ENCODE peak calls at places on chromosomes 12 and 14, in nine cellular contexts. B is stomach, K is SK-N-SH, I is left lung, G is lower lobe of right lung, M is neural progenitor cell, S is HepG2, R is cardiac muscle cell, Q is transverse colon. D is an unnamed sample. For H3K9me3, the result is how much of the 10 kb centered on the place peaks cover.

GRCh38 chr14:49621114-49621881 is 699 bp downstream of the MGAT2 start:
- DNase-seq in S (no peak), R (no peak), K (peak), B (peak), I (peak), G (peak), Q (peak), M (peak), D (peak)

GRCh38 chr12:92145481-92145730 is 240 bp downstream of the BTG1 start:
- DNase-seq in I (no peak), B (no peak), Q (no peak), M (no peak), K (no peak), S (no peak), G (no peak), R (no peak), D (no peak)

GRCh38 chr12:14612250-14612649 is 44.6 kb upstream of the PLBD1 start:
- DNase-seq in Q (no peak), K (no peak), B (no peak), G (no peak), I (no peak), M (no peak), S (no peak), R (no peak), D (no peak)

GRCh38 chr12:91226951-91227350 is 44.3 kb upstream of the DCN start:
- DNase-seq in M (no peak), G (no peak), Q (no peak), K (no peak), I (no peak), B (no peak), S (no peak), R (no peak), D (no peak)

GRCh38 chr12:49959570-49960473 is 1.9 kb upstream of the AQP5 start:
- DNase-seq in S (no peak), Q (no peak), B (peak), G (peak), I (peak), R (peak), K (no peak), M (peak), D (peak)

GRCh38 chr14:46940600-46940999 is 289.0 kb upstream of the RPL10L start:
- DNase-seq in I (no peak), S (no peak), Q (no peak), G (no peak), R (no peak), M (no peak), B (no peak), K (no peak), D (no peak)

GRCh38 chr14:80388980-80389711 is 177.8 kb upstream of the DIO2 start:
- DNase-seq in Q (no peak), R (no peak), M (no peak), K (no peak), S (no peak), G (no peak), I (no peak), B (no peak), D (no peak)

GRCh38 chr12:47221256-47222023 is 141.7 kb upstream of the AMIGO2 start:
- DNase-seq in M (no peak), Q (no peak), S (peak), G (no peak), K (no peak), R (no peak), B (no peak), I (no peak), D (no peak)

GRCh38 chr12:117235261-117235660 is 45.0 kb upstream of the FBXO21 start:
- DNase-seq in R (no peak), G (no peak), I (no peak), S (no peak), K (no peak), Q (no peak), M (no peak), B (no peak), D (no peak)

GRCh38 chr12:57110189-57111045 is 745 bp downstream of the STAT6 start:
- DNase-seq in S (peak), G (peak), B (peak), R (peak), M (peak), I (peak), K (peak), Q (peak), D (peak)

GRCh38 chr14:24403294-24404013 is 4.7 kb downstream of the NYNRIN start:
- DNase-seq in I (no peak), R (no peak), K (no peak), G (no peak), Q (no peak), S (no peak), B (peak), M (no peak), D (no peak)

GRCh38 chr14:32602699-32603098 is 273.6 kb downstream of the AKAP6 start:
- DNase-seq in Q (no peak), R (no peak), S (no peak), M (no peak), K (no peak), G (no peak), I (no peak), B (no peak), D (no peak)

GRCh38 chr12:70663838-70664237 is 26.6 kb upstream of the PTPRB start:
- DNase-seq in R (no peak), M (no peak), G (no peak), Q (no peak), K (no peak), S (no peak), I (no peak), B (no peak), D (no peak)

GRCh38 chr12:51028126-51028810 is 2.1 kb upstream of the SLC11A2 start:
- DNase-seq in K (no peak), Q (peak), I (peak), S (peak), G (no peak), R (peak), B (no peak), M (peak), D (peak)

GRCh38 chr14:92635031-92635430 is 113.4 kb downstream of the LGMN start:
- DNase-seq in K (no peak), M (no peak), Q (no peak), S (no peak), B (no peak), I (no peak), R (no peak), G (no peak), D (no peak)

GRCh38 chr14:77026930-77027537 is 1.5 kb downstream of the IRF2BPL start:
- DNase-seq in I (no peak), G (peak), B (peak), M (peak), S (no peak), R (peak), K (peak), Q (no peak), D (peak)

GRCh38 chr12:94147991-94148840 is at the start of gene PLXNC1:
- DNase-seq in K (peak), Q (peak), G (peak), M (peak), S (no peak), B (peak), R (peak), I (peak), D (no peak)

GRCh38 chr12:129064201-129064881 is 211.1 kb downstream of the GLT1D1 start:
- DNase-seq in B (no peak), R (no peak), M (peak), I (no peak), Q (no peak), S (no peak), G (no peak), K (no peak), D (no peak)

GRCh38 chr12:120941846-120942405 is 36.4 kb upstream of the HNF1A start:
- DNase-seq in S (no peak), G (no peak), B (no peak), R (no peak), K (no peak), M (no peak), I (no peak), Q (no peak), D (no peak)

GRCh38 chr14:103058209-103059055 is 1.1 kb upstream of the CDC42BPB start:
- DNase-seq in G (no peak), B (no peak), Q (no peak), K (peak), I (no peak), S (no peak), M (no peak), R (peak), D (no peak)

GRCh38 chr14:103055693-103056092 is 1.7 kb downstream of the CDC42BPB start:
- DNase-seq in S (no peak), Q (no peak), G (no peak), R (no peak), K (no peak), M (no peak), I (no peak), B (no peak), D (no peak)

GRCh38 chr14:103056322-103057027 is 874 bp downstream of the CDC42BPB start:
- DNase-seq in G (peak), B (peak), R (peak), I (peak), M (peak), S (no peak), K (peak), Q (peak), D (peak)

GRCh38 chr14:103057028-103057371 is 349 bp downstream of the CDC42BPB start:
- DNase-seq in B (no peak), G (peak), R (no peak), M (no peak), S (no peak), Q (no peak), I (peak), K (peak), D (no peak)

DNA sequence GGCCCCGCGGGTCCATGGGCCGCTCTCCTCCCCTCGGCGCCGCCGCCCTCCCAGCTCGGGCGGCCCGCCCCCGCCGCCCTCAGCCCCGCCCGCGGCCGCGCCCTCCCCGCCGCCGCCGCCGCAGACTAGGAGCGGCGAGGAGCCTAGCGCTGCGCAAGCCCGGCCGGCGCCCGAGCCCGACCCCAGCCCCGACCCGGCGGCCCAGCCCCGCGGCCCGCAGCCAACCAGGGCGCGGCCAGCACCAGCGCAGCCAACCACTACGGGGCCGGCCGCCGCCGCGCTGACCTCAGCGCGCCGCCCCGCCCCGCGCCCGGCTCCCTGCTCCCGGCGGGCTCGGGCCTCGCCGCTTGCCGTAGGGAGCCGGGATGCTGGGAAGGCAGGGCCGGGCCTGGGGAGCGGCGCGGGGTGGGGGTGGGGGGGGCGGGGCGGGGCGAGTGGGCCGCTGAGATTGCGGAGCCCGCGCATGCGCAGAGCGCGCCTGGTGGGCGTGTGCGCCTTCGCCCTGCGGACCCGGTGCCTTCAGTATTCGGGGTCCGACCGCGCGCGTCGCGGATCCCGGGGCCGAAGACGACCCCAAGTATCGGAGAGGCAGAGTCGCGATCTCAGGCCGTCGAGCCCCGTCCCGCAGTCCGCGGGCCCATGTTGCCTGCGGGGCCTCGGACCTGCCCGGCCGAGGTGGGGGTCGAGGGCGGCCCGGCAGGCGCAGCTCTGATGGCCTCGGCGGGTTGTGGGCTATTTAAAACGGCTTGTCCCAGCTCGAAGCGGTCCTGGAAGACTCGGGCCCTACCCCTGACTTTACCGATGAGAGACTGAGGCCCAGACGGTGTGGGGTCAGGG is at the start of gene CDC42BPB:
- DNase-seq in G (peak), I (peak), M (peak), S (peak), R (peak), K (peak), Q (peak), B (peak), D (peak)
- H3K4me3 ChIP-seq in G (peak), I (peak), M (peak), S (peak), R (peak), K (peak), Q (peak), B (peak), D (peak)

GRCh38 chr12:132251741-132252490 is 77.5 kb downstream of the GALNT9 start:
- DNase-seq in K (no peak), I (no peak), S (no peak), B (no peak), R (no peak), G (peak), M (no peak), Q (no peak), D (no peak)
- H3K9me3 ChIP-seq in K (under half), I (under half), S (under half), B (under half), R (under half), G (under half), M (under half), Q (under half), D (under half)

GRCh38 chr12:105423921-105424320 is 93.4 kb downstream of the C12orf75 start:
- DNase-seq in K (no peak), G (no peak), M (no peak), R (no peak), S (no peak), B (no peak), Q (no peak), I (no peak), D (no peak)

GRCh38 chr12:105427883-105428282 is 97.4 kb downstream of the C12orf75 start:
- DNase-seq in I (no peak), G (no peak), Q (no peak), B (no peak), M (no peak), S (no peak), K (no peak), R (no peak), D (no peak)

GRCh38 chr12:105426766-105427165 is 96.3 kb downstream of the C12orf75 start:
- DNase-seq in M (no peak), R (no peak), S (no peak), Q (no peak), G (no peak), I (no peak), K (no peak), B (no peak), D (no peak)

GRCh38 chr12:105423237-105423636 is 92.7 kb downstream of the C12orf75 start:
- DNase-seq in S (no peak), K (no peak), G (no peak), Q (no peak), R (no peak), B (no peak), M (no peak), I (no peak), D (no peak)

DNA sequence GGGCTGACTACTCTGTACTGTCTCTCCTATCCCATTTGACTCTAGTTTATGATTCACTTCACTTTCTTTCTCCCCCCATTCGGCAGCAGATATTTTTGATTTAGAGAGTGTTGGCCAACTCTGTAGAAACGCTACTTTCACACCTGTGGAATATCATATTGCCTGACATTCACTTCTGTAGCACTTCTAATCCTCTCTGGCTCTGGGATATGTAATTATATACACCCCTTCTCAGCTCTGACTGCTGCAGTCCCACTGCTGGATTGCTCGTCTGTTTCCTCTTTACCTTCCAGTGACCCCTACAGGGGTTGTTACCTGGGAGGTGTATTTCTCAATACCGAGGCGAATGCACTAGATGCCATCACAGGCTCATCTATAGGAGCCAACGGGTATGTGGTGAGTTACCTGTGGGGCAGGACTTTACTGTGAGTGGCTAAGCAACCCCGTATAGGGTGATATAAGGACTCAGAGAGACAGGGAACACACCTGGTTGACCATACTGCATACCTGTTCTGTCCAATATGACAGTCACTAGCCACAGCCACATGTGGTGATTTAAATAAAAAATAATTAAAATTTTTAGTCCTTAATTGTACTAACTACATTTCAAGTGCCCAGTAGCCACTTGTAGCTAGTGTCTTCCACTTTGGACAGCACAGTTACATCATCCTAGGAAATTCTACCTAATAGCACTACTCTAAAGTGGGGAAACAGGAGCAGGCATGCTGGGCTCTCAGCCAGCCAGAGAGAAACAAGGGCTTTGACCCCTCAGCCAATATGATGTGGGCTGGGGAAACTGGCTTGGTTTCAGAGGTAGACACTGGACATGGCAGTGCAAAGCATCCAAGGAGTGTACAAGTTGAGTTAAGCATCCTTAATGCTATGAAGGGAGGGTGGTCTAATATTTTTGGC is 95.0 kb downstream of the C12orf75 start:
- DNase-seq in M (no peak), Q (no peak), K (no peak), R (no peak), G (no peak), S (no peak), B (no peak), I (no peak), D (no peak)
- TF ChIP-seq CTCF in M (no peak), Q (no peak), K (no peak), R (no peak), G (no peak), S (no peak), B (no peak), I (no peak), D (no peak)

GRCh38 chr14:38255408-38255672 is 553 bp downstream of the CLEC14A start:
- DNase-seq in Q (no peak), K (no peak), G (peak), I (no peak), S (no peak), R (no peak), B (no peak), M (no peak), D (no peak)
- H3K4me3 ChIP-seq in Q (peak), K (no peak), G (peak), I (peak), S (no peak), R (peak), B (peak), M (peak), D (peak)

GRCh38 chr12:34598352-34598827 is 576.1 kb downstream of the ALG10 start:
- DNase-seq in G (no peak), Q (no peak), K (peak), B (no peak), R (no peak), M (no peak), I (no peak), S (no peak), D (no peak)
- H3K9me3 ChIP-seq in G (half or more), Q (half or more), K (under half), B (half or more), R (under half), M (under half), I (half or more), S (half or more), D (under half)

DNA sequence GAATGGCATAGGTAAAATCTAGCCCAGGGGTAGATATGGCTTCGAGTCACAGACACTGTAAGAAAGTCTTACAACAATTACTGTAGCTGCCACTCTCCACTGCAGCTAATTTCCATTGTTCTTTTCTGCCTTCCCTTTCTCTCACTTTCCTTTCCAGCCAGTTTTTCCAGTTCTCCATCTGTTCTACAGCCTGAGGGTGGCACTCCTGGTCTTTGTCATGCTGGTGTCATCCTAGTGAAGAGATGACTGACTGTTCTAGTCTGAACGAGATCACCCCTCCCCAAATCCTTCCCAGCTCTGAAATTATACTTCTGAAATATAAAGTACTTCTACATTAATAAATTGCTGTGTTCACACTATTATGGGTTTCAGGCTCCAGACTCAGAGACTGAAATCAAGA is 74.2 kb upstream of the CSRP2 start:
- DNase-seq in I (no peak), Q (no peak), K (peak), S (no peak), G (no peak), R (no peak), B (no peak), M (peak), D (no peak)
- TF ChIP-seq CTCF in I (no peak), Q (no peak), K (peak), S (no peak), G (no peak), R (no peak), B (no peak), M (peak), D (no peak)

GRCh38 chr14:21069388-21070082 is 569 bp upstream of the ARHGEF40 start:
- DNase-seq in G (no peak), K (peak), B (no peak), Q (no peak), I (no peak), S (peak), M (peak), R (no peak), D (no peak)
- H3K4me3 ChIP-seq in G (peak), K (peak), B (peak), Q (peak), I (peak), S (peak), M (peak), R (peak), D (peak)

GRCh38 chr14:29039171-29039570 is 272.6 kb downstream of the FOXG1 start:
- DNase-seq in M (no peak), B (no peak), K (no peak), R (no peak), S (no peak), I (no peak), Q (no peak), G (no peak), D (no peak)

GRCh38 chr14:29035129-29035528 is 268.5 kb downstream of the FOXG1 start:
- DNase-seq in Q (no peak), B (no peak), M (no peak), R (no peak), G (no peak), K (no peak), I (no peak), S (no peak), D (no peak)

GRCh38 chr14:29042546-29042945 is 276.0 kb downstream of the FOXG1 start:
- DNase-seq in S (no peak), K (no peak), M (no peak), I (no peak), R (no peak), G (no peak), Q (no peak), B (no peak), D (no peak)

DNA sequence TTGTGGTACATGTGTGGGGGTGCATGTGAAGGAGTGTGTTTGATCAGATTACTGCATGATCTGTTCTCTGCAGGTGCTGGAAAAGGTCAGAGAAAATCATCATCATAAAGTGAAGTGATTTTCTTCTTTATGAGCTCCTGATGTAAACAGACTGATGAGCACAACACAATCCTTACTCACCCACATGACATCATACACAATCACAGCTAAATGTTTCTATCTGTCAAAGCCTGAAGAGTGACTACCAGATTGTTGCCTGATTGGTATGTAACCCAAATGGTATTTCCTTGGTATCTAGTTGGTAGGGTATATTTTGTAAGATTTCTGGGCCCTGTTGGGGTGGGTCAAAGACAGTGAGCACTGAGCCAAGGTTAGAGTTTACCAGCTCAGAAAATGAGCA is 270.8 kb downstream of the FOXG1 start:
- DNase-seq in K (no peak), R (no peak), Q (no peak), G (no peak), S (no peak), M (no peak), I (no peak), B (no peak), D (no peak)
- H3K9me3 ChIP-seq in K (under half), R (under half), Q (under half), G (under half), S (under half), M (under half), I (under half), B (under half), D (under half)

GRCh38 chr12:124661382-124661781 is 94.0 kb upstream of the NCOR2 start:
- DNase-seq in R (no peak), Q (no peak), B (no peak), K (peak), I (no peak), S (no peak), G (no peak), M (no peak), D (no peak)
- TF ChIP-seq CTCF in R (no peak), Q (no peak), B (no peak), K (no peak), I (no peak), S (no peak), G (no peak), M (no peak), D (no peak)